ENCODE peak calls at places on chromosome 1, in seven cellular contexts. I is HFF-Myc, Q is cardiac muscle cell, M is foreskin keratinocyte, Z is transverse colon, J is adrenal gland, N is psoas muscle. W is an unnamed sample.
A peak's percentile ranks its signal among the peaks of the same experiment; 100 is the strongest.

GRCh38 chr1:230125633-230126528 is 58.8 kb downstream of the GALNT2 start:
- DNase-seq in I (no peak), Q (peak; percentile 39), M (no peak), Z (no peak), J (no peak), N (no peak), W (no peak)

GRCh38 chr1:24206516-24207394 is 19.7 kb upstream of the IFNLR1 start:
- DNase-seq in I (no peak), Q (no peak), M (no peak), Z (no peak), J (no peak), N (no peak), W (no peak)

GRCh38 chr1:163565171-163565570 is 243.4 kb downstream of the NUF2 start:
- DNase-seq in I (no peak), Q (no peak), M (no peak), Z (no peak), J (no peak), N (no peak), W (no peak)

GRCh38 chr1:184836081-184836480 is 81.4 kb upstream of the EDEM3 start:
- DNase-seq in I (no peak), Q (no peak), M (no peak), Z (no peak), J (no peak), N (no peak), W (no peak)

GRCh38 chr1:198278922-198279321 is 122.1 kb downstream of the NEK7 start:
- DNase-seq in I (no peak), Q (no peak), M (peak; percentile 26), Z (no peak), J (no peak), N (no peak), W (no peak)

GRCh38 chr1:59903136-59903754 is 23.3 kb downstream of the CYP2J2 start:
- DNase-seq in I (no peak), Q (peak; percentile 17), M (no peak), Z (no peak), J (peak; percentile 36), N (no peak), W (no peak)

GRCh38 chr1:30417001-30417700 is 306.2 kb downstream of the MATN1 start:
- DNase-seq in I (no peak), Q (no peak), M (no peak), Z (no peak), J (no peak), N (no peak), W (no peak)

GRCh38 chr1:16119926-16120325 is 35.9 kb downstream of the EPHA2 start:
- DNase-seq in I (no peak), Q (no peak), M (no peak), Z (no peak), J (no peak), N (no peak), W (no peak)

GRCh38 chr1:189121941-189122340 is 1355.7 kb downstream of the BRINP3 start:
- DNase-seq in I (no peak), Q (no peak), M (no peak), Z (no peak), J (no peak), N (no peak), W (no peak)

GRCh38 chr1:23010734-23011449 is 4.8 kb downstream of the TEX46 start:
- DNase-seq in I (no peak), Q (peak; percentile 37), M (peak; percentile 96), Z (no peak), J (no peak), N (no peak), W (no peak)

GRCh38 chr1:231929311-231929710 is 302.7 kb downstream of the DISC1 start:
- DNase-seq in I (no peak), Q (peak; percentile 79), M (peak; percentile 89), Z (no peak), J (no peak), N (no peak), W (no peak)

GRCh38 chr1:91026320-91026719 is 4.5 kb upstream of the ZNF644 start:
- DNase-seq in I (no peak), Q (no peak), M (no peak), Z (no peak), J (no peak), N (no peak), W (no peak)

GRCh38 chr1:200150721-200151120 is 123.2 kb downstream of the NR5A2 start:
- DNase-seq in I (peak; percentile 14), Q (peak; percentile 52), M (peak; percentile 49), Z (no peak), J (no peak), N (no peak), W (no peak)

GRCh38 chr1:39907532-39908453 is 6.1 kb upstream of the MYCL start:
- DNase-seq in I (no peak), Q (no peak), M (no peak), Z (no peak), J (no peak), N (no peak), W (no peak)

GRCh38 chr1:228061411-228062084 is 21.0 kb upstream of the ARF1 start:
- DNase-seq in I (no peak), Q (no peak), M (no peak), Z (no peak), J (no peak), N (no peak), W (no peak)

GRCh38 chr1:12140016-12140415 is 26.8 kb upstream of the TNFRSF1B start:
- DNase-seq in I (no peak), Q (no peak), M (no peak), Z (no peak), J (no peak), N (no peak), W (no peak)

GRCh38 chr1:83682132-83682531 is 316.8 kb downstream of the TTLL7 start:
- DNase-seq in I (no peak), Q (no peak), M (no peak), Z (no peak), J (no peak), N (no peak), W (no peak)

GRCh38 chr1:41274827-41275519 is 32.9 kb upstream of the SCMH1 start:
- DNase-seq in I (no peak), Q (no peak), M (no peak), Z (no peak), J (no peak), N (no peak), W (no peak)

GRCh38 chr1:210541680-210542358 is 213.1 kb downstream of the HHAT start:
- DNase-seq in I (no peak), Q (no peak), M (no peak), Z (no peak), J (no peak), N (no peak), W (no peak)

GRCh38 chr1:26046313-26047031 is 554 bp upstream of the SLC30A2 start:
- DNase-seq in I (no peak), Q (no peak), M (no peak), Z (no peak), J (no peak), N (no peak), W (no peak)

GRCh38 chr1:84582802-84583587 is 8.8 kb upstream of the CTBS start:
- DNase-seq in I (peak; percentile 44), Q (peak; percentile 75), M (no peak), Z (no peak), J (no peak), N (no peak), W (no peak)

GRCh38 chr1:65527672-65528071 is 107.2 kb downstream of the LEPR start:
- DNase-seq in I (peak; percentile 44), Q (peak; percentile 27), M (no peak), Z (no peak), J (no peak), N (no peak), W (no peak)

GRCh38 chr1:35857830-35858229 is 25.2 kb upstream of the AGO1 start:
- DNase-seq in I (no peak), Q (peak; percentile 60), M (no peak), Z (no peak), J (no peak), N (no peak), W (no peak)

GRCh38 chr1:101039245-101039644 is 13.7 kb upstream of the DPH5 start:
- DNase-seq in I (no peak), Q (no peak), M (no peak), Z (no peak), J (no peak), N (no peak), W (no peak)

GRCh38 chr1:65002508-65003315 is 36.4 kb upstream of the JAK1 start:
- DNase-seq in I (no peak), Q (peak; percentile 96), M (peak; percentile 50), Z (peak; percentile 78), J (peak; percentile 78), N (peak; percentile 91), W (peak; percentile 55)

GRCh38 chr1:113197662-113198330 is 124.8 kb downstream of the LRIG2 start:
- DNase-seq in I (no peak), Q (no peak), M (no peak), Z (no peak), J (no peak), N (no peak), W (no peak)
- TF ChIP-seq CTCF in I (no peak), Q (no peak), M (no peak), Z (no peak), J (no peak), N (no peak), W (no peak)

GRCh38 chr1:18108313-18109057 is 887 bp downstream of the IGSF21 start:
- DNase-seq in I (no peak), Q (no peak), M (no peak), Z (no peak), J (no peak), N (no peak), W (no peak)

GRCh38 chr1:18109058-18109755 is 1.6 kb downstream of the IGSF21 start:
- DNase-seq in I (no peak), Q (no peak), M (no peak), Z (no peak), J (no peak), N (no peak), W (no peak)

GRCh38 chr1:18110598-18110939 is 3.0 kb downstream of the IGSF21 start:
- DNase-seq in I (no peak), Q (no peak), M (no peak), Z (no peak), J (no peak), N (no peak), W (no peak)

GRCh38 chr1:18110968-18111367 is 3.4 kb downstream of the IGSF21 start:
- DNase-seq in I (no peak), Q (no peak), M (no peak), Z (peak; percentile 16), J (no peak), N (no peak), W (no peak)

GRCh38 chr1:18109756-18110597 is 2.4 kb downstream of the IGSF21 start:
- DNase-seq in I (no peak), Q (no peak), M (no peak), Z (peak; percentile 37), J (peak; percentile 54), N (peak; percentile 32), W (no peak)
- TF ChIP-seq CTCF in I (peak; percentile 16), Q (no peak), M (peak; percentile 39), Z (peak; percentile 14), J (peak; percentile 28), N (no peak), W (no peak)

GRCh38 chr1:215682232-215682631 is 115.1 kb downstream of the KCTD3 start:
- DNase-seq in I (no peak), Q (no peak), M (no peak), Z (no peak), J (no peak), N (no peak), W (no peak)
- TF ChIP-seq CTCF in I (no peak), Q (no peak), M (peak; percentile 56), Z (no peak), J (no peak), N (no peak), W (no peak)

DNA sequence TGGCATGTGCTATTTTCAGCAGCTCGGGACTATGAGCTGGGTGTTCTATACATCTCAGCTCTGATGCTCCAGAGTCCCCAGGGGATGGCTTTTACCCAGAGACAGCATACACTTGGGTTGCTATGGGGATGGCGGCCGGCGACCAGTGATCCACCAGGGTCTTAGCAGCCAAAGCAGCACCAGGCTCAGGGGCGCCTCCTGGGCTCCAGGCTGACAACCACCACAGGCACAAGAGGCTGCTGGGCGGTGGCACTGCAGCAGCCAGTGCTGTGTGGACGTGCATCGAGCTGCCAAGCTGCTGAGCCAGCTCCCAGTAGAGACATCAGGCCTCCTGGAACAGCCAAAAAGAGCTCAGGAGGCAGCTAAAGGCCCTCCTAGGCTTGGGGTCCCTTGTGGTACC is 37.6 kb upstream of the CLSTN1 start:
- DNase-seq in I (no peak), Q (no peak), M (no peak), Z (no peak), J (no peak), N (no peak), W (no peak)
- TF ChIP-seq CTCF in I (no peak), Q (no peak), M (peak; percentile 10), Z (no peak), J (no peak), N (no peak), W (no peak)

W was measured in mesothelial cell of epicardium.